ENCODE peak calls at places on chromosomes 2 and 18, in six cellular contexts. M, T, L, Y, G and C are unnamed samples.

GRCh38 chr2:183125659-183126341 is 1.6 kb downstream of the NUP35 start:
- DNase-seq in L (no peak), T (peak), Y (peak), G (no peak), M (no peak), C (no peak)

GRCh38 chr18:64202229-64202835 is 53.4 kb upstream of the LINC00305 start:
- DNase-seq in G (no peak), T (no peak), Y (peak), M (no peak), L (no peak), C (no peak)

GRCh38 chr2:12701786-12702660 is 14.7 kb upstream of the TRIB2 start:
- DNase-seq in T (no peak), G (no peak), Y (no peak), L (peak), M (no peak), C (peak)

GRCh38 chr2:117853873-117854272 is 39.4 kb downstream of the DDX18 start:
- DNase-seq in M (no peak), G (no peak), T (no peak), Y (no peak), L (no peak), C (no peak)

GRCh38 chr2:36824281-36824680 is 127.8 kb downstream of the VIT start:
- DNase-seq in T (no peak), M (peak), Y (no peak), G (no peak), L (no peak), C (no peak)

GRCh38 chr2:158015428-158016076 is 86.1 kb upstream of the UPP2 start:
- DNase-seq in G (peak), L (no peak), Y (no peak), M (no peak), T (no peak), C (no peak)

GRCh38 chr2:17680119-17680518 is 73.5 kb downstream of the SMC6 start:
- DNase-seq in M (no peak), G (no peak), L (peak), T (no peak), Y (no peak), C (no peak)

GRCh38 chr2:1748176-1748740 is 3.9 kb upstream of the PXDN start:
- DNase-seq in Y (no peak), G (no peak), T (no peak), L (peak), M (no peak), C (no peak)